ENCODE peak calls at places on chromosome 16, in seven cellular contexts. U is ovary, P is stomach, C is sigmoid colon, A is tibial nerve, B is SK-N-SH, T is HepG2. Q is an unnamed sample. For H3K27me3, the result is how much of the 10 kb centered on the place peaks cover.

GRCh38 chr16:28951410-28951943 is 740 bp downstream of the NFATC2IP start:
- DNase-seq in T (no peak), A (no peak), B (no peak), U (no peak), C (peak), P (no peak), Q (peak)

GRCh38 chr16:84761448-84762368 is 58.1 kb upstream of the CRISPLD2 start:
- DNase-seq in B (no peak), P (no peak), A (no peak), U (no peak), C (peak), T (no peak), Q (no peak)

GRCh38 chr16:3004319-3004718 is 8.4 kb upstream of the CLDN9 start:
- DNase-seq in A (no peak), C (no peak), B (no peak), P (no peak), T (no peak), U (no peak), Q (no peak)

GRCh38 chr16:81480856-81481821 is 36.5 kb downstream of the CMIP start:
- DNase-seq in B (peak), U (no peak), C (peak), T (peak), A (peak), P (peak), Q (peak)

GRCh38 chr16:88977028-88977844 is at the start of gene CBFA2T3:
- DNase-seq in B (no peak), C (peak), T (no peak), A (peak), P (peak), U (peak), Q (peak)

GRCh38 chr16:28610595-28611270 is 889 bp upstream of the SULT1A1 start:
- DNase-seq in P (peak), B (no peak), A (no peak), U (no peak), T (no peak), C (no peak), Q (peak)

GRCh38 chr16:87823146-87823929 is 46.0 kb downstream of the SLC7A5 start:
- DNase-seq in P (no peak), U (no peak), T (no peak), B (no peak), C (no peak), A (no peak), Q (no peak)

GRCh38 chr16:83615131-83615530 is 192.6 kb upstream of the HSBP1 start:
- DNase-seq in C (no peak), B (no peak), P (no peak), U (no peak), A (no peak), T (no peak), Q (no peak)

GRCh38 chr16:2966803-2967184 is 2.4 kb upstream of the PAQR4 start:
- DNase-seq in P (peak), A (no peak), U (no peak), T (no peak), B (no peak), C (no peak), Q (peak)

GRCh38 chr16:47109361-47109760 is 34.4 kb downstream of the NETO2 start:
- DNase-seq in A (no peak), U (no peak), P (no peak), B (no peak), C (no peak), T (no peak), Q (no peak)

GRCh38 chr16:3618782-3619166 is 7.4 kb upstream of the SLX4 start:
- DNase-seq in T (no peak), C (no peak), B (no peak), U (no peak), P (peak), A (no peak), Q (no peak)

GRCh38 chr16:4339909-4340308 is 11.2 kb downstream of the PAM16 start:
- DNase-seq in U (peak), A (no peak), P (peak), T (no peak), B (peak), C (peak), Q (no peak)

GRCh38 chr16:13873835-13874438 is 46.0 kb upstream of the ERCC4 start:
- DNase-seq in B (peak), P (no peak), T (peak), U (no peak), A (no peak), C (no peak), Q (no peak)

GRCh38 chr16:85394511-85395206 is 218.5 kb upstream of the GSE1 start:
- DNase-seq in B (no peak), T (no peak), A (no peak), P (no peak), C (peak), U (peak), Q (no peak)

GRCh38 chr16:69823831-69824563 is 61.9 kb downstream of the WWP2 start:
- DNase-seq in C (peak), B (no peak), A (no peak), P (peak), T (no peak), U (peak), Q (peak)

GRCh38 chr16:15477802-15478201 is 43.4 kb downstream of the BMERB1 start:
- DNase-seq in U (no peak), A (no peak), T (no peak), P (no peak), B (no peak), C (no peak), Q (no peak)

GRCh38 chr16:57859331-57859730 is 57.0 kb upstream of the KIFC3 start:
- DNase-seq in A (no peak), U (no peak), P (no peak), T (peak), B (no peak), C (no peak), Q (no peak)

GRCh38 chr16:82681592-82681991 is 54.8 kb downstream of the CDH13 start:
- DNase-seq in U (no peak), T (no peak), C (no peak), A (no peak), B (no peak), P (no peak), Q (no peak)

GRCh38 chr16:10678655-10679054 is 16.1 kb downstream of the TEKT5 start:
- DNase-seq in C (no peak), T (no peak), B (no peak), P (no peak), U (no peak), A (no peak), Q (no peak)

GRCh38 chr16:81632392-81633146 is 146.5 kb upstream of the PLCG2 start:
- DNase-seq in U (no peak), T (no peak), P (peak), A (no peak), B (no peak), C (no peak), Q (peak)

GRCh38 chr16:51755039-51755501 is 604.0 kb upstream of the SALL1 start:
- DNase-seq in T (no peak), U (no peak), B (no peak), C (no peak), P (no peak), A (no peak), Q (no peak)

GRCh38 chr16:56606688-56607618 is 1.4 kb upstream of the MT2A start:
- DNase-seq in A (peak), P (peak), C (peak), B (no peak), T (peak), U (peak), Q (peak)
- H3K27me3 ChIP-seq in A (under half), P (under half), C (under half), B (under half), T (under half), U (under half), Q (under half)

GRCh38 chr16:58938856-58939255 is 204.7 kb upstream of the GOT2 start:
- DNase-seq in T (no peak), A (no peak), B (no peak), U (no peak), P (no peak), C (no peak), Q (no peak)

GRCh38 chr16:58931436-58931835 is 197.3 kb upstream of the GOT2 start:
- DNase-seq in A (no peak), P (no peak), C (no peak), T (no peak), U (no peak), B (no peak), Q (no peak)

GRCh38 chr16:58937661-58938060 is 203.5 kb upstream of the GOT2 start:
- DNase-seq in C (no peak), T (no peak), B (no peak), A (no peak), P (no peak), U (no peak), Q (no peak)

DNA sequence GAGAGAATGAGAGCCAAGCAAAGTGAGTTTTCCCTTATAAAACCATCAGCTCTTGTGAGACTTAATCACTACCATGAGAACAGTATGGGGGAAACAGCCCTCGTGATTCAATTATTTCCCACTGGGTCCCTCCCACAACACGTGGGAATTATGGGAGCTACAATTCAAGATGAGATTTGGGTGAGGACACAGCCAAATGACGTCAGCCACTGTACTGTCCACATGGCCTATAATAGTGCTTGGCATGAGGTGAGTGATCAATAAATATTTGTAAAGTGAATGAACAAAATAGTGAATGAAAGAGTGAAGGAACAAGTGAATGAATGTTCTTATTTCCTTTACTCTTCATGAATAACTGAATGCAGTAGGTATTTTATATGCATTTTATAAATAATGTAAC is 199.1 kb upstream of the GOT2 start:
- DNase-seq in P (no peak), U (no peak), A (no peak), T (no peak), C (no peak), B (no peak), Q (no peak)
- TF ChIP-seq EP300 in P (no peak), U (no peak), A (no peak), T (no peak), C (no peak), B (no peak), Q (no peak)

GRCh38 chr16:49271363-49271762 is 10.3 kb downstream of the CBLN1 start:
- DNase-seq in B (no peak), A (no peak), T (no peak), P (no peak), C (no peak), U (no peak), Q (no peak)
- H3K27me3 ChIP-seq in B (under half), A (under half), T (under half), P (under half), C (under half), U (under half), Q (under half)

GRCh38 chr16:12259258-12259657 is 282.7 kb downstream of the SNX29 start:
- DNase-seq in B (no peak), P (no peak), U (no peak), T (no peak), A (no peak), C (no peak), Q (no peak)
- TF ChIP-seq EP300 in B (no peak), P (no peak), U (no peak), T (no peak), A (no peak), C (no peak), Q (no peak)

GRCh38 chr16:30691907-30692306 is 7.1 kb upstream of the SRCAP start:
- DNase-seq in U (no peak), P (no peak), A (no peak), T (no peak), C (no peak), B (no peak), Q (no peak)
- H3K27me3 ChIP-seq in U (under half), P (under half), A (under half), T (under half), C (under half), B (under half), Q (under half)

GRCh38 chr16:73152731-73153130 is 104.8 kb upstream of the ZFHX3 start:
- DNase-seq in P (no peak), A (no peak), U (no peak), B (peak), C (no peak), T (peak), Q (no peak)
- TF ChIP-seq EP300 in P (no peak), A (no peak), U (no peak), B (no peak), C (no peak), T (no peak), Q (no peak)

DNA sequence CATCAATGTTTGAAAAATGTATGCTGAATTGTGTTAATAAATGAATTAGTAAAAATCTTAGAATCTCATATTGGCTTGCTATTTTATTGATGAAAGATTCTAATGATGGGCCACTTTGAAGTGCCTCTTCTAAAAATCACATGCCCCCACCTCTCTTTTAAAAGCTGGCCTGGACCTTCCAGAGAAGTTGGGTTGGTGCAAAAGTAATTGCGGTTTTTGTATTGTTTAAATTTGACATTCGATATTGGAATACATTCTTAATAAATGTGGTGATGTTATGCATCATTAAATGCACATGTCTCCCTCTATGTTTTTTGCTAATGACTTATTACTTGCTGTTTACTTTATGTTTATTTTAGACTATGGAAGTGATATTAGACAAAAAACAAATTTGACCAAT is 314.6 kb upstream of the C16orf82 start:
- DNase-seq in B (no peak), T (no peak), A (no peak), C (no peak), P (no peak), U (no peak), Q (no peak)
- H3K27me3 ChIP-seq in B (under half), T (under half), A (under half), C (under half), P (under half), U (under half), Q (under half)

GRCh38 chr16:12802048-12802447 is 1.6 kb downstream of the CPPED1 start:
- DNase-seq in C (no peak), B (no peak), U (no peak), T (no peak), P (no peak), A (no peak), Q (no peak)

GRCh38 chr16:12802661-12803060 is 1.0 kb downstream of the CPPED1 start:
- DNase-seq in U (no peak), B (no peak), T (no peak), C (no peak), P (no peak), A (no peak), Q (no peak)

GRCh38 chr16:12803203-12804093 is at the start of gene CPPED1:
- DNase-seq in T (peak), U (peak), C (peak), B (peak), A (peak), P (peak), Q (peak)

GRCh38 chr16:12800751-12801308 is 2.9 kb downstream of the CPPED1 start:
- DNase-seq in U (no peak), C (no peak), P (no peak), T (no peak), A (no peak), B (no peak), Q (no peak)

DNA sequence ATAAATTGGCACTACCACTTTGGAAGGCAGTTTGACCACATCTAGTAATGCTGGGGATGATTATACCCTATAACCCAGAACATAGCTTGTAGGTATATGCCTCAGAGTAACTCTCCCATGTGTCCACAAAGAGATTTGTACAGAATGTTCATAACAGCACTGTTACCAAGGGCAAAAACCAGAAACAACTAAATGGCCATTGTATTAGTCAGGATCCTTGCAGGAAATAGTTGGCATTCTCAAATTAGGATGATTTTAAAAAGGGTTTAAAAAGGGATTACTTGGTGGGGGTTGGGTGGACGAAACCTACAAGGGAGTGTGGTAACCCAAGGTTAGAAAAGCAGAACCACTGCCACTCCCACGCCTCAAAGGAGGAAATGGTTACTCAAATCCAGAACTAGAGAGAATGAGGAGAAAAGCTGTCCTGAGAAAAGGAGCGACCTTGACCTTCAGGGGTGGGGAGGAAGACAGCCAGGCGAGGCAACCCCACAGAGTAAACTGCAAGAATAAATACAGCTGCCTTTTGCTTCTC is 2.1 kb downstream of the CPPED1 start:
- DNase-seq in T (peak), U (peak), B (no peak), A (peak), P (no peak), C (no peak), Q (peak)
- TF ChIP-seq EP300 in T (no peak), U (no peak), B (no peak), A (peak), P (no peak), C (no peak), Q (no peak)

GRCh38 chr16:54277845-54278703 is 8.5 kb downstream of the IRX3 start:
- DNase-seq in A (no peak), B (peak), P (peak), T (no peak), U (no peak), C (no peak), Q (no peak)
- H3K27me3 ChIP-seq in A (under half), B (under half), P (under half), T (under half), U (under half), C (under half), Q (under half)

Q was measured in transverse colon.